ENCODE peak calls at places on chromosomes 6 and 20, in nine cellular contexts. N is mucosa of descending colon; G is left ventricle myocardium inferior; Y is CD8-positive, alpha-beta memory T cell; V is CD8-positive, alpha-beta T cell; D is ascending aorta; K is cardiac muscle cell; Q is endodermal cell; C is mammary epithelial cell. B is an unnamed sample.

GRCh38 chr6:125203395-125203794 is 49.8 kb downstream of the TPD52L1 start:
- DNase-seq in N (no peak), G (no peak), Y (no peak), V (no peak), D (no peak), K (no peak), Q (no peak), C (no peak), B (no peak)

GRCh38 chr6:39812496-39812852 is 20.3 kb downstream of the DAAM2 start:
- DNase-seq in N (no peak), G (no peak), Y (no peak), V (no peak), D (no peak), K (no peak), Q (no peak), C (no peak), B (no peak)

GRCh38 chr20:61839912-61840441 is 225.7 kb downstream of the TAF4 start:
- DNase-seq in N (peak; percentile 13), G (no peak), Y (no peak), V (no peak), D (no peak), K (no peak), Q (no peak), C (no peak), B (no peak)

GRCh38 chr6:2503816-2504494 is 246.8 kb downstream of the MYLK4 start:
- DNase-seq in N (no peak), G (no peak), Y (no peak), V (no peak), D (no peak), K (no peak), Q (no peak), C (peak; percentile 47), B (no peak)

GRCh38 chr6:27582928-27583725 is 110.2 kb upstream of the ZNF184 start:
- DNase-seq in N (no peak), G (no peak), Y (no peak), V (no peak), D (no peak), K (peak; percentile 19), Q (peak; percentile 90), C (peak; percentile 66), B (no peak)

GRCh38 chr6:66937180-66937579 is 1230.2 kb upstream of the EYS start:
- DNase-seq in N (no peak), G (no peak), Y (no peak), V (no peak), D (no peak), K (no peak), Q (no peak), C (no peak), B (no peak)

GRCh38 chr6:52598123-52598823 is 21.4 kb upstream of the TRAM2 start:
- DNase-seq in N (no peak), G (peak; percentile 36), Y (no peak), V (peak; percentile 30), D (peak; percentile 85), K (peak; percentile 84), Q (peak; percentile 95), C (no peak), B (peak; percentile 48)

GRCh38 chr6:53795254-53795701 is 473 bp downstream of the LRRC1 start:
- DNase-seq in N (no peak), G (no peak), Y (no peak), V (no peak), D (no peak), K (no peak), Q (no peak), C (peak; percentile 53), B (no peak)

GRCh38 chr6:138601128-138601527 is 101.8 kb upstream of the NHSL1 start:
- DNase-seq in N (no peak), G (no peak), Y (no peak), V (no peak), D (no peak), K (no peak), Q (no peak), C (peak; percentile 42), B (no peak)

GRCh38 chr6:77626431-77626830 is 26.4 kb upstream of the MEI4 start:
- DNase-seq in N (no peak), G (no peak), Y (no peak), V (no peak), D (no peak), K (no peak), Q (no peak), C (no peak), B (no peak)

GRCh38 chr6:53178837-53179432 is 30.3 kb upstream of the GCM1 start:
- DNase-seq in N (no peak), G (no peak), Y (no peak), V (no peak), D (no peak), K (no peak), Q (no peak), C (no peak), B (no peak)

GRCh38 chr6:23277521-23278227 is 708.3 kb downstream of the HDGFL1 start:
- DNase-seq in N (no peak), G (no peak), Y (no peak), V (no peak), D (no peak), K (no peak), Q (no peak), C (no peak), B (no peak)

GRCh38 chr6:169800668-169801395 is 49.4 kb downstream of the ERMARD start:
- DNase-seq in N (peak; percentile 72), G (no peak), Y (no peak), V (no peak), D (peak; percentile 58), K (peak; percentile 28), Q (peak; percentile 76), C (peak; percentile 65), B (peak; percentile 27)

GRCh38 chr6:52829046-52829817 is 11.4 kb downstream of the GSTA5 start:
- DNase-seq in N (no peak), G (no peak), Y (no peak), V (no peak), D (no peak), K (no peak), Q (no peak), C (no peak), B (no peak)

GRCh38 chr6:133392641-133393040 is 151.5 kb downstream of the EYA4 start:
- DNase-seq in N (no peak), G (no peak), Y (no peak), V (no peak), D (no peak), K (no peak), Q (no peak), C (no peak), B (no peak)

GRCh38 chr6:145844933-145845531 is 30.4 kb upstream of the FBXO30 start:
- DNase-seq in N (no peak), G (no peak), Y (no peak), V (no peak), D (no peak), K (no peak), Q (no peak), C (no peak), B (no peak)

GRCh38 chr6:120826253-120826652 is 508.0 kb downstream of the TBC1D32 start:
- DNase-seq in N (no peak), G (no peak), Y (no peak), V (no peak), D (no peak), K (peak; percentile 61), Q (peak; percentile 87), C (peak; percentile 9), B (no peak)

DNA sequence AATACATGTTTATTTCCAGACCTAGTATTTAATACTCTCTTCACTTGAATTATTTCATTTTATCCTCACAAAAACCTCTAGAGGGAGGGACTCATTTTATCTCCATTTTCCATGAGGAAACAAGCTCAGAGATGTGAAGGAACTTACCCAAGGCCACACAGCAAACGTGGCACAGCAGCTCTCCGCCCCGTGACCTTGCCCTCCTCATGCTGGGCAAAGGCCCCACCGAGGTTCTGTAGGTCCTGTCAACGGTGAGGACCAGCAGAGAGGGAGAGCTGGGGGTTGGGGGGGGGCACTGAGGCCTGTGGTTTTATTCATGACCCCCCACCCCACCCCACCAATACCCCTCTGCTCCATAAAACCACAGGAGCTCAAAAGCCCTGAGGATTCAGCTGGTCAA is 40.9 kb upstream of the TLDC2 start:
- DNase-seq in N (peak; percentile 59), G (no peak), Y (no peak), V (no peak), D (no peak), K (no peak), Q (no peak), C (no peak), B (no peak)
- H3K4me1 ChIP-seq in N (peaks cover 16% of the 10 kb centered on the region), G (peaks cover 76% of the 10 kb centered on the region), Y (no peaks in the 10 kb centered on the region), V (peaks cover 6% of the 10 kb centered on the region), D (peaks cover 23% of the 10 kb centered on the region), K (peaks cover 14% of the 10 kb centered on the region), Q (peaks cover 3% of the 10 kb centered on the region), C (peaks cover 33% of the 10 kb centered on the region), B (peaks cover 17% of the 10 kb centered on the region)

GRCh38 chr6:103893082-103893481 is 966.6 kb downstream of the HACE1 start:
- DNase-seq in N (no peak), G (no peak), Y (no peak), V (no peak), D (no peak), K (no peak), Q (no peak), C (no peak), B (no peak)
- H3K4me1 ChIP-seq in N (no peaks in the 10 kb centered on the region), G (no peaks in the 10 kb centered on the region), Y (no peaks in the 10 kb centered on the region), V (no peaks in the 10 kb centered on the region), D (no peaks in the 10 kb centered on the region), K (no peaks in the 10 kb centered on the region), Q (no peaks in the 10 kb centered on the region), C (no peaks in the 10 kb centered on the region), B (no peaks in the 10 kb centered on the region)

DNA sequence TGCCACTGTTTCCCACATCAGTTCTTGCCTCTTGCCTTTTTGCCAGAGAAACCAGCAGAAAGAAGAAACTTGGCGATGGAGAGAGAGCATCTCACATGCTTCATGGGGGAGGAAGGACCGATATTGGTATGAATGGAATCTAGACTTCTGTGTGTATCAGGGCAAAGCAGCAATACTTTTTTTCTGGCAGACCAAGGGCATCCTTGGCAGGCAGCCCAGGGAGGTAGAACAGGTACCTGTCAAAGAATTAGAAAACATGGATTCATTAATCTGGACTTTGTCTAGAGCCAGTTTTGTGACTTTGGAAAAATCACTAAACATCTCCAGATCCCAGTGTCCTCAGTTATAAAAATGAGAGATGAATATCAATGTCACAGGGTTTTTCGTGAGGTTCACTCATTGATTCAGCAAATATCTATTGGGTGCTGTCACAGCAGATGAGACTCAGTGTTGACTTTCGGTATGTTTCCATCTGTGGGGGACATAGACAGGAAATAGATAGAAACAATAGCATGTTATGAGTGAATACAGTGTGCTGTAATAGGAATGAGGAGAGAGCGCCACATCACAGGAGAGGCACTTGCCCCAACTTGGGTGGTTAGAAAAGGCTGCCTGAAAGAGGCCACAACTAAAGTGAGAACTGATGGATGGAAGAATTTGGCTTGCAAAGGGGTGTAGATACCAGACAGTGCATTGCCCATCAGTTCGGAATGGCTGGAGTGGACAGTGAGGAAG is 114.1 kb downstream of the CD83 start:
- DNase-seq in N (no peak), G (no peak), Y (no peak), V (no peak), D (no peak), K (no peak), Q (no peak), C (no peak), B (no peak)
- H3K4me1 ChIP-seq in N (no peaks in the 10 kb centered on the region), G (peaks cover 5% of the 10 kb centered on the region), Y (no peaks in the 10 kb centered on the region), V (peaks cover 20% of the 10 kb centered on the region), D (no peaks in the 10 kb centered on the region), K (no peaks in the 10 kb centered on the region), Q (no peaks in the 10 kb centered on the region), C (no peaks in the 10 kb centered on the region), B (no peaks in the 10 kb centered on the region)

GRCh38 chr20:19078448-19079373 is 133.7 kb upstream of the SLC24A3 start:
- DNase-seq in N (no peak), G (no peak), Y (no peak), V (no peak), D (no peak), K (no peak), Q (no peak), C (no peak), B (no peak)
- H3K4me1 ChIP-seq in N (no peaks in the 10 kb centered on the region), G (no peaks in the 10 kb centered on the region), Y (no peaks in the 10 kb centered on the region), V (peaks cover 14% of the 10 kb centered on the region), D (no peaks in the 10 kb centered on the region), K (no peaks in the 10 kb centered on the region), Q (no peaks in the 10 kb centered on the region), C (peaks cover 5% of the 10 kb centered on the region), B (no peaks in the 10 kb centered on the region)

B was measured in lung.